ENCODE peak calls at places on chromosomes 7 and 10, in four cellular contexts. T, V, L and Z are unnamed samples.

GRCh38 chr7:36736827-36737211 is 12.5 kb upstream of the AOAH start:
- DNase-seq in V (no peak), T (peak; percentile 63), L (no peak), Z (no peak)

GRCh38 chr10:86337121-86337601 is 29.4 kb downstream of the GRID1 start:
- DNase-seq in T (peak; percentile 41), L (no peak), V (no peak), Z (no peak)

GRCh38 chr10:122054046-122055025 is 65.4 kb downstream of the TACC2 start:
- DNase-seq in L (no peak), T (no peak), V (no peak), Z (no peak)

GRCh38 chr10:73881221-73881919 is 7.0 kb upstream of the CAMK2G start:
- DNase-seq in T (no peak), V (no peak), L (no peak), Z (no peak)

GRCh38 chr10:124225468-124226270 is 132.3 kb upstream of the CHST15 start:
- DNase-seq in L (no peak), T (no peak), V (no peak), Z (peak; percentile 29)

GRCh38 chr10:27448926-27449325 is 55.2 kb upstream of the RAB18 start:
- DNase-seq in L (no peak), V (no peak), T (peak; percentile 74), Z (no peak)

GRCh38 chr10:17029581-17030271 is 99.9 kb downstream of the CUBN start:
- DNase-seq in T (peak; percentile 81), L (peak; percentile 76), V (peak; percentile 93), Z (peak; percentile 75)

GRCh38 chr7:22457471-22457870 is 42.5 kb downstream of the STEAP1B start:
- DNase-seq in V (no peak), L (no peak), T (no peak), Z (no peak)